ENCODE peak calls at places on chromosomes 7 and 10, in eight cellular contexts. Z is mesendoderm; X is AG09319; Y is ELR; P is astrocyte of the hippocampus; G is effector memory CD8-positive, alpha-beta T cell; V is right cardiac atrium; E is NCI-H1092 treated with DMSO at 0.1 percent for 48 hours. K is an unnamed sample.

GRCh38 chr10:50809596-50809995 is 69.9 kb downstream of the ASAH2B start:
- DNase-seq in Z (no peak), X (no peak), Y (peak), P (no peak), G (no peak), V (no peak), E (no peak), K (no peak)

GRCh38 chr10:93815304-93816091 is 57.8 kb downstream of the LGI1 start:
- DNase-seq in Z (peak), X (no peak), Y (peak), P (peak), G (no peak), V (no peak), E (peak), K (no peak)

GRCh38 chr7:91565499-91566331 is 301.5 kb downstream of the FZD1 start:
- DNase-seq in Z (no peak), X (no peak), Y (no peak), P (peak), G (no peak), V (no peak), E (peak), K (no peak)

GRCh38 chr7:96157856-96158255 is 164.0 kb downstream of the SLC25A13 start:
- DNase-seq in Z (no peak), X (no peak), Y (no peak), P (no peak), G (no peak), V (no peak), E (no peak), K (no peak)

GRCh38 chr7:154503962-154504550 is 451.9 kb downstream of the DPP6 start:
- DNase-seq in Z (peak), X (no peak), Y (peak), P (peak), G (no peak), V (no peak), E (peak), K (no peak)

GRCh38 chr10:21524526-21525366 is 736 bp downstream of the SKIDA1 start:
- DNase-seq in Z (peak), X (no peak), Y (peak), P (peak), G (no peak), V (no peak), E (peak), K (no peak)

GRCh38 chr7:22563115-22563514 is 63.1 kb upstream of the STEAP1B start:
- DNase-seq in Z (no peak), X (no peak), Y (peak), P (peak), G (no peak), V (no peak), E (peak), K (no peak)

GRCh38 chr10:129756912-129757861 is 206.9 kb downstream of the EBF3 start:
- DNase-seq in Z (no peak), X (no peak), Y (no peak), P (peak), G (no peak), V (no peak), E (peak), K (no peak)

GRCh38 chr7:57305192-57305748 is 144.7 kb upstream of the ZNF716 start:
- DNase-seq in Z (no peak), X (no peak), Y (no peak), P (no peak), G (no peak), V (no peak), E (no peak), K (no peak)

GRCh38 chr10:24952146-24952700 is at the start of gene PRTFDC1:
- DNase-seq in Z (peak), X (no peak), Y (peak), P (peak), G (peak), V (peak), E (peak), K (peak)

GRCh38 chr7:157515342-157516041 is 178.7 kb downstream of the DNAJB6 start:
- DNase-seq in Z (peak), X (no peak), Y (no peak), P (no peak), G (no peak), V (no peak), E (no peak), K (no peak)

GRCh38 chr7:101677421-101678137 is 48.5 kb upstream of the MYL10 start:
- DNase-seq in Z (peak), X (no peak), Y (peak), P (peak), G (no peak), V (no peak), E (no peak), K (no peak)